ENCODE peak calls at places on chromosomes 16 and 17, in ten cellular contexts. Y is A549, T is fibroblast of the aortic adventitia, V is foreskin fibroblast, L is mucosa of descending colon, E is neural progenitor cell, H is fibroblast of mammary gland, Z is AG09309, I is ovary, F is coronary artery. G is an unnamed sample.

GRCh38 chr16:85157813-85158701 is 45.8 kb upstream of the CIBAR2 start:
- DNase-seq in L (no peak), H (no peak), T (no peak), V (no peak), Z (no peak), I (no peak), F (no peak), Y (no peak), E (peak; percentile 83), G (no peak)

GRCh38 chr16:73122604-73123386 is 74.9 kb upstream of the ZFHX3 start:
- DNase-seq in L (no peak), T (peak; percentile 60), F (no peak), H (peak; percentile 24), V (no peak), I (peak; percentile 16), Y (no peak), Z (no peak), E (no peak), G (peak; percentile 62)

GRCh38 chr16:88790312-88791150 is 5.5 kb upstream of the PIEZO1 start:
- DNase-seq in Y (no peak), F (no peak), H (no peak), Z (no peak), V (no peak), E (no peak), I (peak; percentile 14), T (no peak), L (peak; percentile 84), G (no peak)

GRCh38 chr17:74592087-74592990 is at the start of gene CD300LD:
- DNase-seq in L (no peak), I (no peak), E (no peak), V (no peak), Y (no peak), Z (no peak), H (peak; percentile 60), F (no peak), T (no peak), G (no peak)

GRCh38 chr17:57106107-57106835 is 21.2 kb downstream of the AKAP1 start:
- DNase-seq in L (no peak), E (peak; percentile 50), Z (no peak), V (no peak), H (no peak), F (no peak), T (no peak), I (no peak), Y (no peak), G (no peak)

GRCh38 chr16:30777591-30778297 is 9.3 kb downstream of the ZNF629 start:
- DNase-seq in T (no peak), H (no peak), L (no peak), E (no peak), V (no peak), I (no peak), Z (no peak), Y (no peak), F (no peak), G (no peak)

GRCh38 chr16:7628981-7629380 is 296.3 kb downstream of the RBFOX1 start:
- DNase-seq in E (no peak), V (no peak), F (no peak), H (no peak), Z (no peak), I (no peak), L (no peak), Y (no peak), T (no peak), G (no peak)

GRCh38 chr16:74297296-74297665 is 667 bp downstream of the PSMD7 start:
- DNase-seq in H (peak; percentile 41), T (peak; percentile 28), L (peak; percentile 61), Y (peak; percentile 61), Z (no peak), F (no peak), I (no peak), V (peak; percentile 20), E (peak; percentile 25), G (peak; percentile 29)

GRCh38 chr16:82735176-82735575 is 108.4 kb downstream of the CDH13 start:
- DNase-seq in V (no peak), E (no peak), I (no peak), Y (no peak), H (no peak), Z (no peak), L (no peak), T (no peak), F (no peak), G (peak; percentile 24)

GRCh38 chr17:41957058-41957868 is 9.3 kb upstream of the CNP start:
- DNase-seq in Z (no peak), E (peak; percentile 15), I (no peak), T (no peak), V (peak; percentile 24), H (no peak), F (no peak), Y (no peak), L (no peak), G (peak; percentile 64)

GRCh38 chr17:7632492-7632894 is 2.6 kb downstream of the SHBG start:
- DNase-seq in T (peak; percentile 73), Z (no peak), E (peak; percentile 70), I (no peak), F (no peak), Y (peak; percentile 79), V (peak; percentile 28), L (no peak), H (peak; percentile 65), G (peak; percentile 76)
- TF ChIP-seq CTCF in T (peak; percentile 67), Z (peak; percentile 68), E (peak; percentile 64), I (peak; percentile 14), F (peak; percentile 17), Y (peak; percentile 56), V (peak; percentile 68), L (peak; percentile 16), H (peak; percentile 62), G (peak; percentile 64)

GRCh38 chr17:55730380-55730779 is 7.7 kb upstream of the TMEM100 start:
- DNase-seq in T (peak; percentile 27), H (peak; percentile 42), E (no peak), Z (no peak), L (no peak), V (no peak), Y (no peak), F (no peak), I (no peak), G (no peak)
- H3K4me3 ChIP-seq in T (no peak overlapping the region), H (no peak overlapping the region), E (no peak overlapping the region), Z (no peak overlapping the region), L (no peak overlapping the region), V (no peak overlapping the region), Y (no peak overlapping the region), F (peak overlapping the region; percentile 5), I (no peak overlapping the region), G (no peak overlapping the region)

GRCh38 chr17:19321481-19322128 is 40.9 kb downstream of the B9D1 start:
- DNase-seq in L (no peak), H (no peak), V (no peak), Z (no peak), Y (no peak), F (no peak), I (no peak), E (peak; percentile 44), T (no peak), G (no peak)
- TF ChIP-seq CTCF in L (no peak), H (peak; percentile 21), V (peak; percentile 2), Z (peak; percentile 16), Y (no peak), F (no peak), I (no peak), E (peak; percentile 44), T (peak; percentile 8), G (peak; percentile 18)

DNA sequence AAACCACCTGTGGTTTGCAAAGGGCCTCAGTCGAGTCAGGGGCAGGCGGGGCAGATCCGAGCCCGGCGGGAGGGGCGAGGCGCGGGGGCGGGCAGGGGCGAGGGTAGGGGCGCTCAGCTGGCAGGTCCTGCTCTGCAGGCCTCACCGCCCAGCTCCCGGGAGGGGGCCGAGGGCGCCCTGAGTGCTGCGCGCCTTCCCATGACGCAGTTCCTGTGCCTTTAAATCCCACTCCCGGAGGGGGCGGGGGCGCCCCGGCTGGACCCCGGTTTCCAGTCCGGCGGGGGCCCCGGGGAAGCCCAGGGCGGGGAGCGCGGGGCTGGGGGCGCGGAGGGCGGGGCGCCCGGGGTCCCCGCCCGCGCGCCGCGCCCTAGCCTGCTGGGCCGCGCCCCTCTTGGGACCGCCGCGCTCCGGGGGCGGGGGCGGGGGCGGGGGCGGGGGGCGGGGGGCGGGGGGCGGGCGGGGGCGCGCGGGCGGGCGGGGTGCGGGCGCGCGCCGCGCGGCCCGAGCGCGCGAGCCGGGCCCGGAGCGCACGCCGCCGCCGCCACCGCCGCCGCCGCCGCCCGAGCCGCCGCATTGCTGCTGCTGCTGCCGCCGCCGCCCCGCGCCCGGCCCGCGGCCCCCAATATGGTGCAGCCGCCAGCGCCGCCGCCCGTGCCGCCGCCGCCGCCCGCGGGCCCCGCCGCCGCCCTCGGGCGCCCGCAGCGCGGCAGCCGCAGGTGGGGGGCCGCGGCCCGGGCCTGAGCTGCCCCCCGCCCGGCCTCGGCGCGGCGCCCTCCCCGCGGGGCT is at the start of gene JPH3:
- DNase-seq in T (no peak), Y (no peak), V (no peak), I (no peak), H (no peak), L (no peak), F (no peak), E (peak; percentile 80), Z (no peak), G (no peak)
- H3K4me3 ChIP-seq in T (no peak within 1 kb of the TSS), Y (peak within 1 kb of the TSS; percentile 55), V (no peak within 1 kb of the TSS), I (no peak within 1 kb of the TSS), H (no peak within 1 kb of the TSS), L (no peak within 1 kb of the TSS), F (peak within 1 kb of the TSS; percentile 52), E (peak within 1 kb of the TSS; percentile 100), Z (no peak within 1 kb of the TSS), G (no peak within 1 kb of the TSS)